ENCODE peak calls at places on chromosomes 2 and 18, in eight cellular contexts. One of them, this sample, is unnamed.

GRCh38 chr2:8214221-8214620 is 467.6 kb upstream of the ID2 start:
- DNase-seq in testis: no peak
- DNase-seq in adipocyte: no peak
- DNase-seq in A673: no peak
- DNase-seq in HCT116: no peak
- DNase-seq in aorta: no peak
- DNase-seq in CD4-positive, CD25-positive, alpha-beta regulatory T cell: no peak
- DNase-seq in A549: no peak
- DNase-seq in this sample: no peak

GRCh38 chr18:30925795-30926194 is 116.7 kb downstream of the DSC3 start:
- DNase-seq in HCT116: no peak
- DNase-seq in CD4-positive, CD25-positive, alpha-beta regulatory T cell: no peak
- DNase-seq in adipocyte: no peak
- DNase-seq in aorta: no peak
- DNase-seq in A673: no peak
- DNase-seq in A549: no peak
- DNase-seq in testis: no peak
- DNase-seq in this sample: no peak

GRCh38 chr18:49359732-49360444 is 100.6 kb downstream of the DYM start:
- DNase-seq in A549: peak; percentile 4
- DNase-seq in testis: no peak
- DNase-seq in A673: no peak
- DNase-seq in HCT116: no peak
- DNase-seq in adipocyte: peak; percentile 86
- DNase-seq in CD4-positive, CD25-positive, alpha-beta regulatory T cell: no peak
- DNase-seq in aorta: no peak
- DNase-seq in this sample: no peak

GRCh38 chr2:237434916-237435315 is 21.0 kb upstream of the COL6A3 start:
- DNase-seq in adipocyte: peak; percentile 47
- DNase-seq in aorta: no peak
- DNase-seq in A549: no peak
- DNase-seq in A673: peak; percentile 73
- DNase-seq in HCT116: no peak
- DNase-seq in CD4-positive, CD25-positive, alpha-beta regulatory T cell: peak; percentile 61
- DNase-seq in testis: peak; percentile 63
- DNase-seq in this sample: no peak

GRCh38 chr2:69549421-69549820 is 94.1 kb downstream of the AAK1 start:
- DNase-seq in testis: no peak
- DNase-seq in HCT116: no peak
- DNase-seq in aorta: no peak
- DNase-seq in A673: peak; percentile 23
- DNase-seq in CD4-positive, CD25-positive, alpha-beta regulatory T cell: no peak
- DNase-seq in A549: no peak
- DNase-seq in adipocyte: peak; percentile 68
- DNase-seq in this sample: no peak

GRCh38 chr2:175154670-175155082 is 13.3 kb downstream of the ATF2 start:
- DNase-seq in A549: peak; percentile 24
- DNase-seq in aorta: no peak
- DNase-seq in CD4-positive, CD25-positive, alpha-beta regulatory T cell: no peak
- DNase-seq in HCT116: peak; percentile 3
- DNase-seq in A673: no peak
- DNase-seq in adipocyte: peak; percentile 44
- DNase-seq in testis: no peak
- DNase-seq in this sample: no peak

GRCh38 chr2:98012561-98012979 is 16.8 kb upstream of the TMEM131 start:
- DNase-seq in A673: no peak
- DNase-seq in HCT116: no peak
- DNase-seq in aorta: no peak
- DNase-seq in adipocyte: no peak
- DNase-seq in CD4-positive, CD25-positive, alpha-beta regulatory T cell: no peak
- DNase-seq in testis: no peak
- DNase-seq in A549: no peak
- DNase-seq in this sample: no peak

GRCh38 chr2:99819766-99820165 is 322.6 kb downstream of the AFF3 start:
- DNase-seq in A673: no peak
- DNase-seq in testis: peak; percentile 32
- DNase-seq in A549: peak; percentile 9
- DNase-seq in HCT116: no peak
- DNase-seq in aorta: no peak
- DNase-seq in adipocyte: no peak
- DNase-seq in CD4-positive, CD25-positive, alpha-beta regulatory T cell: no peak
- DNase-seq in this sample: no peak

GRCh38 chr2:60364441-60364840 is 189.0 kb downstream of the BCL11A start:
- DNase-seq in aorta: no peak
- DNase-seq in HCT116: no peak
- DNase-seq in testis: no peak
- DNase-seq in A673: no peak
- DNase-seq in A549: no peak
- DNase-seq in adipocyte: no peak
- DNase-seq in CD4-positive, CD25-positive, alpha-beta regulatory T cell: no peak
- DNase-seq in this sample: no peak

GRCh38 chr2:237870754-237871651 is 11.6 kb downstream of the RAMP1 start:
- DNase-seq in A549: no peak
- DNase-seq in A673: no peak
- DNase-seq in HCT116: no peak
- DNase-seq in CD4-positive, CD25-positive, alpha-beta regulatory T cell: no peak
- DNase-seq in adipocyte: no peak
- DNase-seq in testis: peak; percentile 1
- DNase-seq in aorta: no peak
- DNase-seq in this sample: no peak

GRCh38 chr2:27844821-27845255 is 45.3 kb downstream of the RBKS start:
- DNase-seq in A673: no peak
- DNase-seq in aorta: no peak
- DNase-seq in CD4-positive, CD25-positive, alpha-beta regulatory T cell: no peak
- DNase-seq in testis: no peak
- DNase-seq in A549: no peak
- DNase-seq in adipocyte: peak; percentile 5
- DNase-seq in HCT116: no peak
- DNase-seq in this sample: no peak

GRCh38 chr2:237923507-237924163 is 43.2 kb upstream of the UBE2F start:
- DNase-seq in HCT116: peak; percentile 29
- DNase-seq in testis: peak; percentile 80
- DNase-seq in aorta: peak; percentile 89
- DNase-seq in A673: peak; percentile 84
- DNase-seq in adipocyte: peak; percentile 82
- DNase-seq in A549: peak; percentile 66
- DNase-seq in CD4-positive, CD25-positive, alpha-beta regulatory T cell: peak; percentile 79
- DNase-seq in this sample: peak; percentile 84

GRCh38 chr18:23812566-23813440 is 123.5 kb downstream of the LAMA3 start:
- DNase-seq in HCT116: peak; percentile 15
- DNase-seq in adipocyte: peak; percentile 75
- DNase-seq in A549: peak; percentile 8
- DNase-seq in aorta: no peak
- DNase-seq in CD4-positive, CD25-positive, alpha-beta regulatory T cell: peak; percentile 35
- DNase-seq in A673: peak; percentile 66
- DNase-seq in testis: no peak
- DNase-seq in this sample: no peak

GRCh38 chr2:172101707-172102158 is 967 bp downstream of the DLX2 start:
- DNase-seq in A549: no peak
- DNase-seq in testis: no peak
- DNase-seq in HCT116: no peak
- DNase-seq in aorta: no peak
- DNase-seq in CD4-positive, CD25-positive, alpha-beta regulatory T cell: no peak
- DNase-seq in adipocyte: no peak
- DNase-seq in A673: peak; percentile 80
- DNase-seq in this sample: no peak

GRCh38 chr18:42190643-42191042 is 235.6 kb downstream of the PIK3C3 start:
- DNase-seq in CD4-positive, CD25-positive, alpha-beta regulatory T cell: no peak
- DNase-seq in aorta: no peak
- DNase-seq in testis: no peak
- DNase-seq in adipocyte: no peak
- DNase-seq in A549: no peak
- DNase-seq in HCT116: no peak
- DNase-seq in A673: no peak
- DNase-seq in this sample: no peak

GRCh38 chr2:201881731-201882130 is 75.4 kb downstream of the CDK15 start:
- DNase-seq in aorta: no peak
- DNase-seq in adipocyte: peak; percentile 14
- DNase-seq in HCT116: no peak
- DNase-seq in CD4-positive, CD25-positive, alpha-beta regulatory T cell: no peak
- DNase-seq in A673: peak; percentile 39
- DNase-seq in testis: no peak
- DNase-seq in A549: no peak
- DNase-seq in this sample: no peak

GRCh38 chr2:201881382-201881720 is 75.0 kb downstream of the CDK15 start:
- DNase-seq in HCT116: no peak
- DNase-seq in CD4-positive, CD25-positive, alpha-beta regulatory T cell: no peak
- DNase-seq in A673: peak; percentile 60
- DNase-seq in testis: no peak
- DNase-seq in adipocyte: peak; percentile 56
- DNase-seq in aorta: no peak
- DNase-seq in A549: no peak
- DNase-seq in this sample: no peak

GRCh38 chr2:201883559-201883958 is 77.2 kb downstream of the CDK15 start:
- DNase-seq in HCT116: no peak
- DNase-seq in testis: no peak
- DNase-seq in CD4-positive, CD25-positive, alpha-beta regulatory T cell: no peak
- DNase-seq in aorta: peak; percentile 50
- DNase-seq in A549: no peak
- DNase-seq in A673: no peak
- DNase-seq in adipocyte: no peak
- DNase-seq in this sample: no peak

GRCh38 chr2:201883970-201884369 is 77.6 kb downstream of the CDK15 start:
- DNase-seq in CD4-positive, CD25-positive, alpha-beta regulatory T cell: no peak
- DNase-seq in adipocyte: no peak
- DNase-seq in HCT116: no peak
- DNase-seq in A673: peak; percentile 35
- DNase-seq in aorta: no peak
- DNase-seq in testis: no peak
- DNase-seq in A549: no peak
- DNase-seq in this sample: no peak

GRCh38 chr2:201882353-201883095 is 76.2 kb downstream of the CDK15 start:
- DNase-seq in A673: peak; percentile 96
- DNase-seq in HCT116: no peak
- DNase-seq in aorta: peak; percentile 49
- DNase-seq in adipocyte: peak; percentile 61
- DNase-seq in A549: no peak
- DNase-seq in testis: no peak
- DNase-seq in CD4-positive, CD25-positive, alpha-beta regulatory T cell: no peak
- DNase-seq in this sample: no peak
- H3K4me3 ChIP-seq in A673: peak overlapping the region; percentile 22
- H3K4me3 ChIP-seq in HCT116: peak overlapping the region; percentile 21
- H3K4me3 ChIP-seq in aorta: no peak overlapping the region
- H3K4me3 ChIP-seq in adipocyte: no peak overlapping the region
- H3K4me3 ChIP-seq in A549: no peak overlapping the region
- H3K4me3 ChIP-seq in testis: no peak overlapping the region
- H3K4me3 ChIP-seq in CD4-positive, CD25-positive, alpha-beta regulatory T cell: no peak overlapping the region
- H3K4me3 ChIP-seq in this sample: no peak overlapping the region

DNA sequence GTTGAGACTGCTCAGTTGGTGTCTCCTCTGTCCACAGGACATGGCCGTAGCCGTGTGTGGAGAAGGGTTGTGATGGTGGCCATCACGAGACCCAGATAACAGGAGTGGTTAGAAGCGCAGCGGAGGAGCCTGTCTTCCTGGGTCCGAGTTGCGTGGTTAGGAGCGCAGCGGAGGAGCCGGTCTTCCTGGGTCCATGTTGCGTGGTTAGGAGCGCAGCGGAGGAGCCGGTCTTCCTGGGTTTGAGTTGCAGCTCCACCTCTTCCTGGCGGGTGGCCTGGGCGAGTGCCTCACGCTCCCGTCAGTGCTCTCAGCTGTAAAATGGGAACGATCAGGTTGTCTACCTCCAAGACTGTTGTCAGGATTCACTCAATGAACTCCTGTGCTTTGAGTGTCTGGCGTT is 176.2 kb downstream of the GBX2 start:
- DNase-seq in adipocyte: no peak
- DNase-seq in aorta: no peak
- DNase-seq in testis: no peak
- DNase-seq in CD4-positive, CD25-positive, alpha-beta regulatory T cell: no peak
- DNase-seq in A549: no peak
- DNase-seq in HCT116: no peak
- DNase-seq in A673: no peak
- DNase-seq in this sample: no peak
- H3K9me3 ChIP-seq in adipocyte: no peaks in the 10 kb centered on the region
- H3K9me3 ChIP-seq in aorta: no peaks in the 10 kb centered on the region
- H3K9me3 ChIP-seq in testis: no peaks in the 10 kb centered on the region
- H3K9me3 ChIP-seq in CD4-positive, CD25-positive, alpha-beta regulatory T cell: no peaks in the 10 kb centered on the region
- H3K9me3 ChIP-seq in A549: no peaks in the 10 kb centered on the region
- H3K9me3 ChIP-seq in HCT116: no peaks in the 10 kb centered on the region
- H3K9me3 ChIP-seq in A673: no peaks in the 10 kb centered on the region
- H3K9me3 ChIP-seq in this sample: no peaks in the 10 kb centered on the region

GRCh38 chr2:218879881-218880748 is 537 bp upstream of the WNT10A start:
- DNase-seq in testis: no peak
- DNase-seq in adipocyte: peak; percentile 36
- DNase-seq in A673: peak; percentile 28
- DNase-seq in HCT116: no peak
- DNase-seq in A549: no peak
- DNase-seq in aorta: peak; percentile 65
- DNase-seq in CD4-positive, CD25-positive, alpha-beta regulatory T cell: peak; percentile 90
- DNase-seq in this sample: peak; percentile 68
- H3K4me3 ChIP-seq in testis: no peak overlapping the region
- H3K4me3 ChIP-seq in adipocyte: no peak overlapping the region
- H3K4me3 ChIP-seq in A673: peak overlapping the region; percentile 39
- H3K4me3 ChIP-seq in HCT116: peak overlapping the region; percentile 47
- H3K4me3 ChIP-seq in A549: peak overlapping the region; percentile 43
- H3K4me3 ChIP-seq in aorta: no peak overlapping the region
- H3K4me3 ChIP-seq in CD4-positive, CD25-positive, alpha-beta regulatory T cell: peak overlapping the region; percentile 55
- H3K4me3 ChIP-seq in this sample: peak overlapping the region; percentile 50

GRCh38 chr18:79727211-79727610 is 47.6 kb downstream of the CTDP1 start:
- DNase-seq in A549: no peak
- DNase-seq in aorta: no peak
- DNase-seq in CD4-positive, CD25-positive, alpha-beta regulatory T cell: no peak
- DNase-seq in HCT116: no peak
- DNase-seq in adipocyte: no peak
- DNase-seq in testis: no peak
- DNase-seq in A673: no peak
- DNase-seq in this sample: no peak

GRCh38 chr18:79726721-79727120 is 47.1 kb downstream of the CTDP1 start:
- DNase-seq in aorta: no peak
- DNase-seq in testis: no peak
- DNase-seq in A549: no peak
- DNase-seq in CD4-positive, CD25-positive, alpha-beta regulatory T cell: no peak
- DNase-seq in HCT116: no peak
- DNase-seq in adipocyte: no peak
- DNase-seq in A673: no peak
- DNase-seq in this sample: no peak

GRCh38 chr18:79730804-79731203 is 51.2 kb downstream of the CTDP1 start:
- DNase-seq in adipocyte: no peak
- DNase-seq in CD4-positive, CD25-positive, alpha-beta regulatory T cell: no peak
- DNase-seq in A673: no peak
- DNase-seq in HCT116: no peak
- DNase-seq in aorta: no peak
- DNase-seq in A549: no peak
- DNase-seq in testis: no peak
- DNase-seq in this sample: no peak

GRCh38 chr18:79728931-79729586 is 49.5 kb downstream of the CTDP1 start:
- DNase-seq in aorta: no peak
- DNase-seq in HCT116: no peak
- DNase-seq in CD4-positive, CD25-positive, alpha-beta regulatory T cell: no peak
- DNase-seq in testis: no peak
- DNase-seq in A549: no peak
- DNase-seq in adipocyte: no peak
- DNase-seq in A673: no peak
- DNase-seq in this sample: no peak

DNA sequence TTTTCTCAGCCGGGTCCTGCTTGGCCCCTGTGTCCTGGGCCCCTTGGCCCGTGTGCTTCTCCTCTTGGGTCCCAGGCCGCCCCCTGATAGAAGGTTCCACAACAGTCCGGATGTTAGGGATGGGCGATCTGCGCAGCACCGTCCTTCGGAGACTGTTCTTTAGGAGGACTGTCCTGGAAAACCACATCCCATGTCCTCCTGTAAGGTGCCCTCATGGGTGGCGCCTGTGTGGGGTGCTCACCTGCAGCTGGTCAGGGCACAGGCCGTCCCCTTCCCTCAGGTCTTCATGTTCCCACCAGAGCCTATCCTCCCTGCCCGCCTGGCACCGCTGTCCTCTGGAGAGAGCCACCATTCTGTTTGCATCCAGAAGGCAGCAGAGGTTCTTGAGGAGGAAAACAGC is 50.0 kb downstream of the CTDP1 start:
- DNase-seq in HCT116: no peak
- DNase-seq in aorta: no peak
- DNase-seq in CD4-positive, CD25-positive, alpha-beta regulatory T cell: no peak
- DNase-seq in A549: no peak
- DNase-seq in testis: no peak
- DNase-seq in A673: no peak
- DNase-seq in adipocyte: no peak
- DNase-seq in this sample: no peak
- H3K9me3 ChIP-seq in HCT116: peaks cover 5% of the 10 kb centered on the region
- H3K9me3 ChIP-seq in aorta: no peaks in the 10 kb centered on the region
- H3K9me3 ChIP-seq in CD4-positive, CD25-positive, alpha-beta regulatory T cell: peaks cover 24% of the 10 kb centered on the region
- H3K9me3 ChIP-seq in A549: peaks cover 28% of the 10 kb centered on the region
- H3K9me3 ChIP-seq in testis: no peaks in the 10 kb centered on the region
- H3K9me3 ChIP-seq in A673: peaks cover 11% of the 10 kb centered on the region
- H3K9me3 ChIP-seq in adipocyte: peaks cover 70% of the 10 kb centered on the region
- H3K9me3 ChIP-seq in this sample: no peaks in the 10 kb centered on the region

This sample was measured in Caco-2.